ENCODE peak calls at places on chromosomes 6 and 20, in nine cellular contexts. V is GM23338, L is neural progenitor cell, Y is PC-3, E is GM23248, A is OCI-LY7, O is SK-N-SH, T is hepatocyte, B is MM.1S. R is an unnamed sample.

GRCh38 chr20:58102744-58103516 is 125.5 kb downstream of the ANKRD60 start:
- DNase-seq in A (no peak), B (no peak), L (no peak), E (peak; percentile 28), T (no peak), V (no peak), Y (peak; percentile 79), O (no peak), R (no peak)

GRCh38 chr20:2386516-2387179 is 5.9 kb downstream of the TGM6 start:
- DNase-seq in T (no peak), A (no peak), B (no peak), O (no peak), Y (no peak), L (no peak), V (no peak), E (peak; percentile 80), R (no peak)

GRCh38 chr6:28643017-28643740 is 117.5 kb downstream of the GPX5 start:
- DNase-seq in Y (peak; percentile 74), T (peak; percentile 17), A (no peak), L (peak; percentile 62), B (peak; percentile 35), V (peak; percentile 83), E (peak; percentile 73), O (peak; percentile 38), R (peak; percentile 88)

GRCh38 chr6:73565767-73566485 is 45.1 kb upstream of the EEF1A1 start:
- DNase-seq in B (no peak), O (no peak), Y (no peak), V (peak; percentile 96), L (peak; percentile 71), T (no peak), A (no peak), E (peak; percentile 12), R (no peak)

GRCh38 chr6:159654483-159655098 is 38.5 kb downstream of the SOD2 start:
- DNase-seq in Y (peak; percentile 76), E (peak; percentile 79), B (peak; percentile 39), V (peak; percentile 87), O (peak; percentile 41), T (peak; percentile 80), A (peak; percentile 86), L (peak; percentile 80), R (peak; percentile 41)

GRCh38 chr20:63501818-63502670 is 3.2 kb upstream of the EEF1A2 start:
- DNase-seq in O (peak; percentile 94), T (no peak), A (peak; percentile 70), B (peak; percentile 57), L (peak; percentile 48), V (peak; percentile 85), Y (no peak), E (no peak), R (no peak)

GRCh38 chr6:170066679-170067078 is 224.2 kb downstream of the DLL1 start:
- DNase-seq in O (no peak), V (no peak), E (no peak), Y (no peak), L (no peak), B (no peak), A (no peak), T (no peak), R (no peak)

GRCh38 chr6:145713746-145714145 is 21.6 kb downstream of the EPM2A start:
- DNase-seq in T (no peak), V (no peak), L (no peak), Y (no peak), A (no peak), E (no peak), O (no peak), B (no peak), R (no peak)

GRCh38 chr20:13875265-13875811 is 90.5 kb downstream of the NDUFAF5 start:
- DNase-seq in T (no peak), Y (no peak), L (peak; percentile 16), B (no peak), A (no peak), O (no peak), E (no peak), V (peak; percentile 29), R (no peak)

DNA sequence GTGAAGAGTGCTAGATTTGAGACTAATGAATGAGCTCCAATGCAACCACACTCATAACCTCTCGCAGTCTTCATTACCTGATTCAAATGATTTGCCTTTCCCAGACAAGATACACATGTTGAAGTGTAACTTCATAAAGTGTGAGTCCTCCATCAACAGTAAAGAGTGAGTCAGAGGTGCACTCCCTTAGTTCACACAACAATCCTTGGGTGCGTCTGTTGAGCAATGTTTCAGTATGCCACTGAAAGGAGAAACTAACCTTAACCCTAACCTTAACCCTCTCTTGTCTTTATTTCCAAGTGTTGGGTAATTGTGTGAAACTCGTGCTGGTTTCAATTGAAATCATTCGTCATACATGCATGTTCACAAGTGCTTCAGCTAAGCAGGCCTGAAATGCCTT is 21.0 kb upstream of the RIN2 start:
- DNase-seq in V (no peak), O (no peak), L (no peak), B (no peak), A (no peak), E (peak; percentile 91), Y (peak; percentile 92), T (peak; percentile 65), R (no peak)
- TF ChIP-seq EZH2phosphoT487 in V (no peak), O (no peak), L (no peak), B (no peak), A (no peak), E (no peak), Y (no peak), T (no peak), R (no peak)

GRCh38 chr20:41848180-41848579 is 230.0 kb upstream of the CHD6 start:
- DNase-seq in Y (peak; percentile 26), O (no peak), E (peak; percentile 19), V (peak; percentile 44), A (no peak), T (no peak), B (no peak), L (no peak), R (no peak)
- TF ChIP-seq EZH2phosphoT487 in Y (no peak), O (no peak), E (no peak), V (no peak), A (no peak), T (no peak), B (no peak), L (no peak), R (no peak)

DNA sequence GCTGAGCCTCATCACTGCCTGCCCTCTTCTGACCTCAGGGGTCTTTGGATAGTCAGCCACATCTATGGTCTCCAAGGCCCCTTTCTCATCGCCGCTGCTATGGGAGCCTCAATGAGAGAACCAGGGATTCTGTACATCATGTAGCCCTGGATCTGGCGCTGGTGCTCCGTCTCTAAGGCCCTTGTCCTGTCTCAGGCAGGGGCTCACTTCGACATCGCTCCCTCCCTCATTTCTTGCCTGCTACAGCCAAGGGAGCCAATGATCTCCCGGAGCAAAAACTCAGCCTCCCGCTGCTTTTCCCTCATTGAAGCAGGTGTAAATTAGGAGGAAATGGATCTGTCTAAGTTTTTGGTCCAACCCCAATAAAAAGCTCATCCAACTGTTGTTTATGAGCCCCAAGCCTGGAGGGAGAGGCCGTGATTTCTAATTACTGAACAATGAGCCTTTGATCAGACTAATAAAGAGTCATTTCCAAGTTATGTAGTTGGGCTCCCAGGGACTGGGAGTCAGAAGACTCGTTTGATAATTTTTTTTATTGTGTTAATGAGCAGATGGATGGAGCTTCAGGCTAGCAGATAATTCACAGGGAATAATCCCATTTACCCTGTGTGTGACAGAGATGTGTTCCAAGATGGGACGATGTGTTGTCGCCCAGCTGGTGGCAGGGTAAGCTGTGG is 30.9 kb downstream of the LBP start:
- DNase-seq in L (no peak), O (no peak), B (no peak), E (no peak), T (no peak), A (no peak), V (no peak), Y (no peak), R (no peak)
- TF ChIP-seq EZH2phosphoT487 in L (no peak), O (no peak), B (no peak), E (no peak), T (no peak), A (no peak), V (no peak), Y (no peak), R (no peak)

GRCh38 chr6:85402922-85403321 is 47.0 kb upstream of the NT5E start:
- DNase-seq in B (no peak), A (no peak), L (no peak), T (no peak), E (peak; percentile 9), O (no peak), V (no peak), Y (no peak), R (no peak)

GRCh38 chr6:85405175-85405852 is 44.6 kb upstream of the NT5E start:
- DNase-seq in E (peak; percentile 17), T (peak; percentile 54), Y (peak; percentile 56), O (no peak), V (no peak), L (no peak), B (no peak), A (no peak), R (no peak)

GRCh38 chr6:85404497-85405174 is 45.2 kb upstream of the NT5E start:
- DNase-seq in Y (peak; percentile 94), O (no peak), V (no peak), B (no peak), E (peak; percentile 96), A (no peak), L (no peak), T (peak; percentile 43), R (peak; percentile 43)

GRCh38 chr6:85402071-85402470 is 47.8 kb upstream of the NT5E start:
- DNase-seq in T (no peak), E (no peak), A (no peak), O (peak; percentile 4), V (no peak), Y (no peak), B (no peak), L (no peak), R (no peak)

GRCh38 chr6:85403331-85404015 is 46.4 kb upstream of the NT5E start:
- DNase-seq in A (no peak), O (no peak), V (peak; percentile 61), Y (peak; percentile 77), B (peak; percentile 14), L (no peak), T (peak; percentile 28), E (peak; percentile 91), R (no peak)
- TF ChIP-seq EZH2phosphoT487 in A (no peak), O (no peak), V (no peak), Y (no peak), B (no peak), L (no peak), T (no peak), E (peak; percentile 50), R (no peak)

DNA sequence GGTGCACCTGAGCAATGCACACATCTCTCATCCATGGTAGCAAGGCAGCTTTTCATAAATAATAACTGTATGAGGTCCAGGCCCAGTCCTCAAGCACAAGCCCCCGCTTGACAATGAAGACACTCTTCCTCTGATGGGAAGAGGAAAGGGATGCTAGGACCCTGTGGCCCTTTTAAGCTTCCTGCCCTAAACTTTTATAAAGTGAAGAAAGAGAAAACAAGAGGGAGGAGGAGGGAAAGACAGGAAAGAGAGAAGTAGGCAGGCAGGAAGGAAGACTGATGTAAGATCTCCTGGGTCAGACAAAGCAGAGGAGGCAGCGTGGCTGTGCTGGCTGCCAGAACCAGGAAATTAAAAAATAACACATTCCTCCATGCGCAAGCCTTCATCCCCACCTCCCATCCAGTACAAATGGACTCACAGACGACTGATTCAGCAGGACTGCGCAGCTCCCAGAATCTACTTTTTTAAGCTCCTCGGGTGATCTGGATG is 16.4 kb downstream of the TNFAIP3 start:
- DNase-seq in O (no peak), T (no peak), A (no peak), E (no peak), L (no peak), Y (no peak), V (no peak), B (no peak), R (no peak)
- TF ChIP-seq EZH2phosphoT487 in O (no peak), T (no peak), A (no peak), E (no peak), L (no peak), Y (no peak), V (no peak), B (no peak), R (no peak)